ENCODE peak calls at places on chromosome 5, in nine cellular contexts. O is endothelial cell of umbilical vein; M is aorta; P is sigmoid colon; K is lung; E is Peyer's patch; G is psoas muscle; X is naive thymus-derived CD4-positive, alpha-beta T cell; V is GM06990. H is an unnamed sample. For H3K36me3, the result is how much of the 10 kb centered on the place peaks cover.

GRCh38 chr5:59596586-59597348 is 296.8 kb downstream of the PDE4D start:
- DNase-seq in O (peak), X (no peak), V (no peak), E (no peak), K (no peak), P (no peak), G (no peak), M (no peak), H (no peak)

GRCh38 chr5:148788636-148789035 is 37.8 kb upstream of the ADRB2 start:
- DNase-seq in P (no peak), V (no peak), E (no peak), G (no peak), X (no peak), O (no peak), K (no peak), M (no peak), H (no peak)

GRCh38 chr5:124560370-124560769 is 186.1 kb downstream of the ZNF608 start:
- DNase-seq in X (no peak), M (no peak), K (no peak), E (no peak), V (no peak), O (no peak), G (no peak), P (no peak), H (no peak)

GRCh38 chr5:95900383-95900958 is 61.2 kb downstream of the ELL2 start:
- DNase-seq in M (no peak), K (no peak), G (no peak), E (no peak), P (peak), V (no peak), X (no peak), O (no peak), H (no peak)

GRCh38 chr5:87411586-87412416 is 929 bp downstream of the CCNH start:
- DNase-seq in P (peak), E (peak), X (no peak), K (no peak), G (peak), M (peak), V (no peak), O (peak), H (no peak)

GRCh38 chr5:17235736-17236330 is 18.4 kb downstream of the BASP1 start:
- DNase-seq in V (no peak), G (no peak), P (no peak), M (no peak), O (no peak), K (no peak), X (no peak), E (no peak), H (no peak)

GRCh38 chr5:142740903-142741302 is 29.3 kb upstream of the ARHGAP26 start:
- DNase-seq in P (no peak), O (no peak), E (no peak), V (no peak), X (no peak), M (no peak), K (no peak), G (no peak), H (no peak)

GRCh38 chr5:157689942-157690689 is 18.8 kb downstream of the C5orf52 start:
- DNase-seq in M (peak), O (no peak), G (no peak), X (no peak), K (no peak), P (no peak), V (peak), E (no peak), H (no peak)

GRCh38 chr5:39501403-39501802 is 76.6 kb upstream of the DAB2 start:
- DNase-seq in O (peak), V (no peak), E (no peak), M (peak), P (peak), K (no peak), X (no peak), G (peak), H (no peak)

GRCh38 chr5:36090033-36090432 is 23.4 kb upstream of the UGT3A2 start:
- DNase-seq in M (no peak), P (no peak), K (no peak), X (no peak), O (peak), G (no peak), E (peak), V (no peak), H (no peak)

GRCh38 chr5:126182901-126183695 is 240.1 kb upstream of the GRAMD2B start:
- DNase-seq in P (no peak), G (no peak), X (no peak), M (no peak), E (no peak), K (no peak), O (no peak), V (no peak), H (no peak)

GRCh38 chr5:173689713-173690360 is 73.4 kb upstream of the BOD1 start:
- DNase-seq in O (peak), E (peak), X (no peak), G (peak), M (no peak), V (peak), K (no peak), P (no peak), H (peak)

GRCh38 chr5:76169536-76169935 is 86.4 kb downstream of the SV2C start:
- DNase-seq in O (no peak), P (no peak), M (no peak), E (no peak), X (no peak), G (no peak), V (no peak), K (no peak), H (no peak)

GRCh38 chr5:23930985-23931384 is 423.6 kb downstream of the PRDM9 start:
- DNase-seq in O (no peak), G (no peak), K (no peak), X (no peak), E (no peak), V (no peak), M (no peak), P (no peak), H (no peak)

GRCh38 chr5:154535535-154535934 is 57.5 kb upstream of the HAND1 start:
- DNase-seq in M (no peak), G (no peak), V (no peak), P (no peak), O (no peak), K (no peak), E (no peak), X (no peak), H (no peak)

GRCh38 chr5:40221796-40222195 is 457.9 kb upstream of the PTGER4 start:
- DNase-seq in K (no peak), G (no peak), X (no peak), P (no peak), O (no peak), E (no peak), M (no peak), V (no peak), H (no peak)

GRCh38 chr5:111463304-111463703 is 49.0 kb downstream of the STARD4 start:
- DNase-seq in M (no peak), V (no peak), O (no peak), X (no peak), K (no peak), P (no peak), G (no peak), E (no peak), H (no peak)

GRCh38 chr5:132765311-132766019 is 11.6 kb downstream of the SEPTIN8 start:
- DNase-seq in O (no peak), E (peak), V (no peak), M (peak), K (no peak), G (peak), X (no peak), P (no peak), H (no peak)

GRCh38 chr5:84487963-84488362 is 103.3 kb upstream of the EDIL3 start:
- DNase-seq in G (no peak), K (no peak), E (no peak), O (no peak), V (no peak), X (no peak), P (no peak), M (peak), H (no peak)

GRCh38 chr5:78720234-78720985 is 71.8 kb upstream of the LHFPL2 start:
- DNase-seq in X (no peak), M (no peak), K (peak), E (no peak), G (no peak), P (no peak), O (peak), V (no peak), H (no peak)

GRCh38 chr5:73822989-73823339 is 197.0 kb downstream of the ARHGEF28 start:
- DNase-seq in K (no peak), O (peak), E (no peak), M (no peak), X (no peak), P (no peak), V (no peak), G (no peak), H (no peak)

GRCh38 chr5:158966691-158967090 is 133.0 kb downstream of the EBF1 start:
- DNase-seq in K (no peak), V (no peak), X (no peak), E (no peak), O (no peak), G (no peak), M (no peak), P (no peak), H (no peak)

GRCh38 chr5:96149546-96149945 is 187.9 kb upstream of the ELL2 start:
- DNase-seq in K (no peak), E (no peak), G (no peak), O (no peak), P (no peak), M (no peak), X (no peak), V (no peak), H (no peak)

GRCh38 chr5:75558972-75559632 is 47.4 kb downstream of the POLK start:
- DNase-seq in O (peak), P (no peak), V (no peak), M (no peak), G (no peak), K (no peak), E (no peak), X (no peak), H (no peak)

GRCh38 chr5:77015938-77016569 is 14.2 kb upstream of the AGGF1 start:
- DNase-seq in X (no peak), K (no peak), E (no peak), M (no peak), O (peak), P (no peak), G (no peak), V (no peak), H (no peak)

GRCh38 chr5:51843893-51844292 is 460.6 kb downstream of the ISL1 start:
- DNase-seq in K (no peak), M (no peak), P (no peak), G (no peak), X (no peak), O (no peak), V (no peak), E (no peak), H (no peak)

GRCh38 chr5:151739395-151739794 is 19.0 kb downstream of the ATOX1 start:
- DNase-seq in G (no peak), O (no peak), P (no peak), X (no peak), E (no peak), K (no peak), M (no peak), V (no peak), H (no peak)

GRCh38 chr5:139698461-139699146 is 50.5 kb downstream of the CXXC5 start:
- DNase-seq in P (peak), M (peak), V (no peak), G (peak), E (peak), X (no peak), O (peak), K (peak), H (no peak)

GRCh38 chr5:44845777-44846176 is 37.0 kb downstream of the MRPS30 start:
- DNase-seq in M (no peak), E (no peak), V (no peak), G (no peak), K (no peak), P (no peak), O (no peak), X (no peak), H (no peak)

GRCh38 chr5:43515678-43516048 is 715 bp upstream of the C5orf34 start:
- DNase-seq in V (no peak), M (no peak), G (no peak), P (no peak), K (no peak), E (no peak), X (no peak), O (no peak), H (no peak)

GRCh38 chr5:43514816-43515677 is at the start of gene C5orf34:
- DNase-seq in K (peak), G (peak), E (peak), V (peak), M (peak), P (peak), X (peak), O (peak), H (peak)

GRCh38 chr5:43514471-43514815 is 505 bp downstream of the C5orf34 start:
- DNase-seq in E (no peak), K (no peak), V (no peak), O (no peak), X (no peak), M (no peak), G (no peak), P (no peak), H (no peak)
- H3K4me3 ChIP-seq in E (peak), K (peak), V (peak), O (peak), X (peak), M (peak), G (peak), P (peak), H (peak)

DNA sequence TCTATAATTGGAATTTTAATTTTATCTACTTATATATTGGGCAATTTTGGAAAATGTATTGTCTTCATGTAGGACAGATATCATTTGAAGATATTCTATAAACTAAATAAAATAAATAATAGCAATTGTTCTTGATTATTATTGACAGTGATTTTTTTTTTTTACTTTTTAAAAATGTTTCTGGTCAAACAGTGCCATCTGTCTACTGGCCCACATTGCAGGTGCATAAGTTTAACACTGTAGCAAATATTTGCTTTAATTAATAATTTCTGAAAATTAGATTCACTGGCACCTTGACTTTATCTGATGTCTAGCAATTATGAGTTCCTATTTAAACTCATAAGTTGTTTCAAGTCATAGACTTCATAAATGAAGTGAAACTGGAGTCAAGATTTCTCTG is 41.1 kb upstream of the ISOC1 start:
- DNase-seq in M (no peak), E (no peak), P (no peak), G (no peak), V (no peak), X (no peak), O (no peak), K (no peak), H (no peak)
- H3K36me3 ChIP-seq in M (under half), E (under half), P (under half), G (under half), V (under half), X (under half), O (under half), K (under half), H (under half)

DNA sequence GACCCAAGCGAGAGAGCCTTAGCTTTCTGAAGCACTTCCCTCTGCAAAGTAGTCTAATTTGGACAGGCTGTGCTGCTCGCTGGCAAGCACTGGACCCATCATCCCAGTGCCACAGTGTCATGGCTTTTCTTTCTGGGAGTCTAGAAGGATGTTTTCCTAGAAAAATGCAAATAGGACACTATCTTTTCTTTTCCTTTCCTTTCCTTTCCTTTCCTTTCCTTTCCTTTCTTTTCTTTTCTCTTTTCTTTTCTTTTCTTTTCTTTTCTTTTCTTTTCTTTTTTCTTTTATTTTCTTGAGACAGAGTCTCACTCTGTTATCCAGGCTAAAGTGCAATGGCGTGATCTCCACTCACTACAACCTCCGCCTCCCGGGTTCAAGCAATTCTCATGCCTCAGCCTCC is 149.8 kb upstream of the SMIM23 start:
- DNase-seq in O (no peak), X (no peak), P (no peak), M (no peak), E (no peak), K (no peak), V (no peak), G (no peak), H (no peak)
- H3K4me3 ChIP-seq in O (no peak), X (no peak), P (no peak), M (no peak), E (no peak), K (no peak), V (no peak), G (no peak), H (no peak)

GRCh38 chr5:118243613-118244012 is 744.7 kb downstream of the DTWD2 start:
- DNase-seq in K (no peak), O (no peak), E (no peak), M (no peak), P (no peak), G (no peak), X (no peak), V (no peak), H (no peak)

GRCh38 chr5:118247468-118247867 is 740.9 kb downstream of the DTWD2 start:
- DNase-seq in X (no peak), M (no peak), E (no peak), V (no peak), P (no peak), O (no peak), G (no peak), K (no peak), H (no peak)

DNA sequence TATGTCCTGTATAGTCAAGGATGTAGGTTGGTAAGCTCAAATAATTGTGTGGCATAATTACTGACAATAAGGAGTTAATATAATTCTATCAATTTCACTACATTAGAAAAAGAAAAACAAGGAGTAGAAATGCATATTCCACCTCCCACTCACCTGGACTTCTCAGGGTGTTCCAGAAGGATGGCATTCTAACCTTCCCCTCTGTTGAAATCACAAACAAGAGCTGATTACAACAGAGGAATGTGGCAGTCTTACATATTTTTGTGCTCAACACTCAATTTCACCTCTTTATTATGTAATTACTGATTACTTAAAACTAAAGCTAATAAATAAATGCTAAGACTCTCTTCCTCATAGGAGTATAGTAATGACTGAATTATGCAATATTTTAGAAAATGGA is 745.3 kb downstream of the DTWD2 start:
- DNase-seq in P (no peak), O (no peak), V (no peak), K (no peak), E (no peak), M (no peak), X (no peak), G (no peak), H (no peak)
- H3K36me3 ChIP-seq in P (under half), O (under half), V (under half), K (under half), E (under half), M (under half), X (under half), G (under half), H (under half)

DNA sequence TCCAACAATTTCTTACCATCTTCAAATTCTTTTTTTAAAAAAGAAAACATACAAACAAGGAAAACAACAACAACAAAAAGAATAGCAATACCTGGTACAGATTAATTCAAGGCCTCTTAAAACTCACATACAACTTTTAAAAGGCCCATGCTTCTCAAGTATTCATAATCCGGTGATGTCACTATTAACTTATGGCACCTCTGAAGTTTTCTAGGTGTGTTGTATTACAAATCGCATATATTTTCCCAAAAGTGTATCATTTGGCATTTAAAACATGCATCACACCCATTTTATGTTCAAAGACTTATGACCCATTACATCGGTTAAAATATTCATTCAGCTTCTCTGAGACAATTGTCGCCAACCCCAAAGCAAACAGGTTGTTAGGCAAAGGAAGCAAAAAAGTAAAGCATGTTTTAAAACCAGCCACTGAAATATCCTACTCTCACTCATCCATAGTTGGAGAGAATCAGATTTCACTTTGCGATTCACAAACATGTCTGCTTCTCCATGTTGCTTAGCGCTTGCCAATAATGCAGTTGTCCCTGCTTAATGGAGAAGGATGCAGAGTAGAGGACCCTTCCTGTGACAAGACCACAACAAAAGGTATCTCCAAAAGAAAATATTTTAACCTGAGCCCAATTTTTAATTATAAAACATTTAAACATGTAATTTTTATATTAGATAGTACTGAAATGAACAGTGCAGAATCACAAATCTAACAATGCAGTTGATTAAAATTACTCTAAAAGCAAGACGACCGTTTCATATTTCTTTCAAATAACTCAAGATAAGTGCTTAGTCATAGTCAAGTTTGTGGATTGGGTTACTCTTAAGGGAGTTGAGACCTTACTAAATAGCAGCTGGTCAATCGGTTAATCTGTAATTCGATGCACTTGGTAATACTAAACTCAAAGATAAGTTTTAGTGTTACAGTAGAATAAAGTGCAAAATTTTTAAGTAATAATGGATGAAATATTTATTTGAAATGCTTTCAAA is 1.6 kb downstream of the SKP1 start:
- DNase-seq in K (no peak), P (no peak), O (peak), E (no peak), G (no peak), V (no peak), M (no peak), X (no peak), H (no peak)
- H3K4me3 ChIP-seq in K (no peak), P (peak), O (peak), E (peak), G (peak), V (peak), M (peak), X (peak), H (peak)

GRCh38 chr5:172348084-172348483 is 64.5 kb upstream of the UBTD2 start:
- DNase-seq in V (no peak), O (no peak), M (no peak), G (no peak), E (no peak), K (no peak), X (no peak), P (no peak), H (no peak)
- H3K36me3 ChIP-seq in V (under half), O (under half), M (under half), G (under half), E (under half), K (under half), X (under half), P (under half), H (under half)